ENCODE peak calls at places on chromosomes 6 and 20, in five cellular contexts. Q is HepG2, J is GM12878, E is H1, F is K562. G is an unnamed sample.

GRCh38 chr20:2507875-2508630 is 662 bp downstream of the ZNF343 start:
- DNase-seq in E (no peak), F (peak; percentile 18), Q (peak; percentile 24), J (no peak), G (no peak)

GRCh38 chr6:111759836-111760785 is 113.1 kb downstream of the FYN start:
- DNase-seq in Q (no peak), F (no peak), J (no peak), E (no peak), G (no peak)

GRCh38 chr6:36754582-36755434 is 57.2 kb downstream of the RAB44 start:
- DNase-seq in Q (no peak), E (no peak), J (no peak), F (no peak), G (no peak)

GRCh38 chr20:50652702-50653294 is 38.5 kb downstream of the RIPOR3 start:
- DNase-seq in F (no peak), J (peak; percentile 27), Q (no peak), E (no peak), G (no peak)

GRCh38 chr6:160735523-160735922 is 33.5 kb downstream of the PLG start:
- DNase-seq in F (no peak), E (no peak), J (peak; percentile 48), Q (no peak), G (no peak)

GRCh38 chr6:53854843-53855567 is 60.2 kb downstream of the LRRC1 start:
- DNase-seq in Q (peak; percentile 91), F (no peak), J (peak; percentile 44), E (no peak), G (no peak)

GRCh38 chr20:12056836-12057235 is 139.1 kb downstream of the BTBD3 start:
- DNase-seq in F (no peak), J (no peak), Q (no peak), E (no peak), G (no peak)

GRCh38 chr6:134002821-134003220 is 49.6 kb downstream of the SLC2A12 start:
- DNase-seq in F (no peak), E (no peak), J (no peak), Q (no peak), G (no peak)

GRCh38 chr20:986733-987355 is 15.3 kb downstream of the RSPO4 start:
- DNase-seq in J (no peak), E (no peak), Q (no peak), F (peak; percentile 34), G (peak; percentile 15)

GRCh38 chr20:52047811-52048302 is 143.7 kb downstream of the ZFP64 start:
- DNase-seq in J (no peak), Q (no peak), F (no peak), E (peak; percentile 52), G (no peak)

GRCh38 chr6:6694825-6695710 is 106.5 kb downstream of the LY86 start:
- DNase-seq in J (no peak), Q (no peak), E (peak; percentile 70), F (peak; percentile 85), G (no peak)

GRCh38 chr6:143901885-143902708 is 37.8 kb downstream of the ZC2HC1B start:
- DNase-seq in Q (no peak), J (peak; percentile 48), E (no peak), F (peak; percentile 28), G (no peak)

GRCh38 chr20:57555457-57556184 is 5.3 kb upstream of the PCK1 start:
- DNase-seq in J (no peak), E (no peak), Q (no peak), F (no peak), G (no peak)

GRCh38 chr6:38501931-38502330 is 137.8 kb downstream of the BTBD9 start:
- DNase-seq in E (no peak), Q (no peak), J (no peak), F (no peak), G (no peak)

GRCh38 chr20:15555913-15556312 is 1017.3 kb downstream of the KIF16B start:
- DNase-seq in J (no peak), Q (no peak), E (no peak), F (no peak), G (no peak)

GRCh38 chr6:167768471-167769215 is 58.1 kb upstream of the AFDN start:
- DNase-seq in E (no peak), Q (no peak), J (no peak), F (no peak), G (no peak)

GRCh38 chr6:29641430-29642213 is 8.6 kb upstream of the GABBR1 start:
- DNase-seq in F (peak; percentile 71), E (no peak), J (no peak), Q (no peak), G (no peak)

GRCh38 chr6:46025573-46025972 is 9.9 kb upstream of the CLIC5 start:
- DNase-seq in Q (no peak), E (no peak), F (no peak), J (no peak), G (no peak)

GRCh38 chr6:105111093-105111492 is 68.7 kb downstream of the POPDC3 start:
- DNase-seq in E (no peak), F (no peak), Q (no peak), J (no peak), G (no peak)

GRCh38 chr20:20480689-20481088 is 112.8 kb downstream of the INSM1 start:
- DNase-seq in Q (no peak), J (no peak), F (no peak), E (no peak), G (peak; percentile 15)

DNA sequence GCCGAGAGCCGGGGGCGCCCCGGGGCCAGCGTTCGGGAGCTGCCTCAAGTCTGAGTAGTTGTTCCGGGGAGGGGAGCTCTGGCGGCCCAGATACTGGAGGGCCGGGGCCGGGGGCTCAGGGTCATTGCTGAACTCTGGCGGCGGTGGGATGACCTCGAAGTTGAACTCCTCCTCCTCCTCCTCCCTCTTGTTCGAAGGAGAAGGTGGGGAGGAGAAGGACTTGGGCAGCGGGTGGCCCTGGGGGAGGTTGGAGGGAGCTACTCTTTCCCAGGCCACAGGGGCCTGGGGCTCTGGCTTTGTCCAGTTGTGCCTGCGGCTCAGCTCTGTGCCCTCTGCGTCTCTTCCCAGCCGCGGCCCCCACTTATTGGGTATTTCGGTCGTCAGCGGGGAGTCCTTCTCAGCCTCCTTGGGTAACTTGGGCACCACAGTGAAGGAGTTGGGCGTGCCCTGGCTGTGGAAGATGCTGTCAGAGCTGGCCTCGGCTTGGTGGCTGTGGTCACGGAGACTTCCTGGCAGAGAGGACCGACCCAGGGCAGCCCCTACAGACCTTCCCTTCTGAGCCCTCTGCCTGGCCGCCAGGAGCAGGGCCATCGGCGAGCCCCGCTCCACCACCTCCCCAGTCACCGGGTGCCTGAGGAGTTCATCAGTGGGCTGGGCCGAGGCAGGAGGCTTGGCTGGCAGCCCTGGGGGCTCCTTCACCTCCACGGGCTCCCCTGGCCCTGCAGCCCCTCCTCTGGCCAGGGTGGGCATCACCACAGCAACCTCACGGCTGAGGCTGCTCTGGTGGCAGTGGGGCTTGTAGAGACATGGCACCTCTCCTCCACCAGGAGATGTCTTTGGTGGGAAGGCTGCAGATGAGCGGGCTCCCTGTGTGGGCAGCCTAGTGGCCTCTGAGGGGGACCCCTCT is 37.4 kb downstream of the C6orf132 start:
- DNase-seq in J (no peak), Q (no peak), E (peak; percentile 73), F (peak; percentile 60), G (no peak)
- H3K4me2 ChIP-seq in J (peak overlapping the region; percentile 82), Q (no peak overlapping the region), E (peak overlapping the region; percentile 8), F (peak overlapping the region; percentile 76), G (no peak overlapping the region)

GRCh38 chr6:117627533-117627932 is 25.2 kb upstream of the GOPC start:
- DNase-seq in Q (no peak), F (no peak), J (no peak), E (no peak), G (no peak)

GRCh38 chr6:117619178-117619577 is 16.9 kb upstream of the GOPC start:
- DNase-seq in E (no peak), Q (no peak), F (no peak), J (no peak), G (no peak)

GRCh38 chr6:117629119-117629518 is 26.8 kb upstream of the GOPC start:
- DNase-seq in J (no peak), F (no peak), Q (no peak), E (no peak), G (no peak)

GRCh38 chr6:117624869-117625481 is 22.7 kb upstream of the GOPC start:
- DNase-seq in F (no peak), E (no peak), Q (no peak), J (no peak), G (no peak)
- TF ChIP-seq MAX in F (no peak), E (no peak), Q (no peak), J (no peak), G (no peak)

GRCh38 chr6:17980329-17980728 is 7.1 kb downstream of the KIF13A start:
- DNase-seq in J (no peak), F (no peak), E (no peak), Q (no peak), G (no peak)
- TF ChIP-seq JUND in J (no peak), F (no peak), E (no peak), Q (no peak), G (no peak)

GRCh38 chr6:31689249-31690110 is 8.6 kb upstream of the LY6G5C start:
- DNase-seq in F (peak; percentile 66), E (peak; percentile 81), Q (no peak), J (no peak), G (no peak)
- H3K4me2 ChIP-seq in F (peak overlapping the region; percentile 82), E (no peak overlapping the region), Q (no peak overlapping the region), J (no peak overlapping the region), G (peak overlapping the region; percentile 47)

DNA sequence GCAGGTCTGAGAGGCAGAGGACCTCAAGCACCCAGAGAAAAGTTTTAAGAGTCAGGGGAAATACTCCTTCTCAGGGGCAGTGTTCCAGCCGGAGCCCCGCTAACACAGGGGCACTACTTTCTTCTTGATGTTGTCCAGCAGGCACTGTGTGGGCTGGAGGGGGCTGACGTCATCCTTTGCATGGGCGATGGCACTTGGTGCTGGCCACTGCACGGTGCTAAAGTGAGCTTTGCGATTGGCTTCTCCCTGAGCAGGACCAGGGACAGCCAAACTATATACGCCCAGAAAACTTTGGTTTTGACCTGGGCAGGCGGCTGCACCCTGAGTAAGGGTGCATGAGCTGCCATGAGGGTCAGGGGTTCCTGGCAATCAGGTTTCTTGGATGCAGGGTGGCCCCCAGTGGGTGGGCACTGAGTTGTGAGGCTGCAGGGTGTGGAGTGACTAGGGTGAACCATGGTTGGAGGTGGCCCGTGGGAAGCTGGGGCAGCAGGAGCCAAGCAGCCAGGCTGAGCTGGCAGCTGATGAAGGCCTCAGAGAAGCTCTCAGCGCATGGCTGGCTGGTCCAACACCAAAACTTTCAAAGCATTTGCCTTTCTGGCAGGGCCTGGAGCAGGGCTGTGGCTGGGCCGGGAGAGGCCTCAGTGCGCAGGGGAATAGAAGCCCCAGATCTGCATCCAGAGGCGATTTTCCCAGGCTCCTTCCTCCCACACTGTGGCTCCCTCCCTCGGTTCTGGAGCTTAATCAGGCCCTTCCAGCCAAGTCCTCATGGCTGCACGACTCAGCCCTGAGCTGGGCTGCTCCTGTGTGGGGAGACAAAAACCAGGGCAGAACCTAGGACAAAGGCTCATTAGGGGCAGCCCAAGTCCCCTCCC is 18.3 kb downstream of the MRPS18A start:
- DNase-seq in F (peak; percentile 40), Q (no peak), J (no peak), E (no peak), G (no peak)
- TF ChIP-seq MAX in F (no peak), Q (no peak), J (no peak), E (no peak), G (no peak)

G was measured in HCT116.